ENCODE peak calls at places on chromosome 21, in six cellular contexts. M is tibial nerve, Y is endothelial cell of umbilical vein, R is heart left ventricle, G is body of pancreas, W is ovary. O is an unnamed sample.

GRCh38 chr21:29481641-29482040 is 182.9 kb downstream of the BACH1 start:
- DNase-seq in R (no peak), W (no peak), G (no peak), Y (no peak), M (no peak), O (no peak)

GRCh38 chr21:39087238-39087975 is 95.8 kb downstream of the PSMG1 start:
- DNase-seq in Y (no peak), R (peak; percentile 89), W (no peak), G (no peak), M (no peak), O (no peak)

GRCh38 chr21:17611414-17612022 is 1.2 kb downstream of the BTG3 start:
- DNase-seq in G (peak; percentile 85), W (peak; percentile 85), R (peak; percentile 80), Y (peak; percentile 93), M (peak; percentile 83), O (peak; percentile 81)

GRCh38 chr21:39681845-39682244 is 63.1 kb upstream of the IGSF5 start:
- DNase-seq in R (no peak), G (no peak), M (no peak), Y (no peak), W (no peak), O (no peak)

GRCh38 chr21:20004353-20004752 is 993.9 kb upstream of the NCAM2 start:
- DNase-seq in G (peak; percentile 40), Y (peak; percentile 89), W (no peak), R (no peak), M (no peak), O (no peak)

GRCh38 chr21:15627823-15628222 is 102.0 kb upstream of the USP25 start:
- DNase-seq in G (no peak), M (no peak), W (no peak), R (no peak), Y (no peak), O (no peak)

GRCh38 chr21:38850277-38850951 is 44.7 kb downstream of the ETS2 start:
- DNase-seq in W (no peak), G (no peak), Y (no peak), R (no peak), M (no peak), O (no peak)

GRCh38 chr21:34351786-34352241 is 12.0 kb upstream of the KCNE2 start:
- DNase-seq in R (peak; percentile 70), G (peak; percentile 66), Y (peak; percentile 39), M (peak; percentile 46), W (no peak), O (peak; percentile 26)

GRCh38 chr21:28773036-28773435 is 219.6 kb downstream of the LTN1 start:
- DNase-seq in R (no peak), M (no peak), Y (no peak), G (no peak), W (no peak), O (no peak)

GRCh38 chr21:34889287-34889536 is 159.9 kb downstream of the RUNX1 start:
- DNase-seq in G (peak; percentile 44), W (peak; percentile 73), R (peak; percentile 62), M (no peak), Y (peak; percentile 69), O (peak; percentile 39)

GRCh38 chr21:46424062-46424591 is 34.6 kb upstream of the DIP2A start:
- DNase-seq in Y (no peak), M (no peak), R (no peak), W (no peak), G (no peak), O (no peak)

GRCh38 chr21:34669149-34669879 is 520 bp downstream of the CLIC6 start:
- DNase-seq in W (peak; percentile 51), Y (no peak), M (no peak), G (no peak), R (no peak), O (no peak)

GRCh38 chr21:28805885-28806284 is 186.8 kb downstream of the LTN1 start:
- DNase-seq in W (peak; percentile 35), Y (no peak), M (peak; percentile 35), R (no peak), G (peak; percentile 15), O (no peak)

GRCh38 chr21:35257413-35257812 is 208.3 kb upstream of the RUNX1 start:
- DNase-seq in G (peak; percentile 66), W (no peak), R (peak; percentile 59), Y (peak; percentile 97), M (peak; percentile 51), O (peak; percentile 44)

GRCh38 chr21:14382486-14382834 is 486 bp downstream of the HSPA13 start:
- DNase-seq in G (no peak), W (no peak), Y (no peak), M (peak; percentile 22), R (no peak), O (no peak)

GRCh38 chr21:27269646-27270045 is 302.8 kb upstream of the ADAMTS5 start:
- DNase-seq in M (no peak), Y (peak; percentile 9), W (no peak), G (no peak), R (no peak), O (no peak)

GRCh38 chr21:38661296-38662223 is 144.2 kb upstream of the ETS2 start:
- DNase-seq in W (peak; percentile 47), G (no peak), R (peak; percentile 39), Y (peak; percentile 22), M (no peak), O (peak; percentile 10)

GRCh38 chr21:14114251-14114650 is 96.5 kb downstream of the LIPI start:
- DNase-seq in G (peak; percentile 17), Y (no peak), R (no peak), M (no peak), W (no peak), O (no peak)

DNA sequence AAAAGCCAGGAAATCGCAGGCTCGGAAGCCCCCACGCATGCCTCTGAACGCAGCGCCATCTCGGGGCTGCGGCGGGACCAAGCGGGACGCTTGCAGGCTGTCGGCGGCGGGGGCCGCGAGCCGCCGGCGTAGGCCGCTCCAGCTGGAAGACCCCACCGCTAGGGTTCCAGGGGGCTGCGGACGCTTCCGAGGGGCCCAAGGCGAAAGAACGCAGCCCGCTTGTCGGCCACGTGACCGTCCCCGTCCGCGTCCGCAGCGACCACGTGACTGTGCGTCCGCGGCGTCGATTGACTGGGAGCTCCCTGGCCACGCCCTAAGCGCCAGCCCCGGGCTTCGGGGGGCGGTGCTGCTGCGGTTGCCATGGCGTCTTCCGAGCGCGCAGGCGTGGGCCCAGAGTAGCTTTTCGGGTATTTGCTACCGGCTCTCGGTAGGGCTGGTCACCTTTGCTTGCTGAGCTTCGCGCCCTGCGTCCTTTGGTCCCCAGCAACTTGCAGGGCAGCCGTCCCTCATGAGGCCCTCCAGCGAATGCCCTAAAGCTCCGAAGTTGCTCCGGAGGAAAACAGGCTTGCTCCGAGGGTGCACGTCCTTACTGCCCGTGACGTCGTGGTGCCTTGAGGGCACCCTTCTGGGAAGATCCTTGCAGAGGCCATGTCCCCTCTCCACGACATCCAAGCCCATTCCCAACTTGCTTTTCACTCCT is 197.2 kb downstream of the DYRK1A start:
- DNase-seq in W (peak; percentile 94), R (peak; percentile 97), M (peak; percentile 81), G (peak; percentile 96), Y (peak; percentile 93), O (peak; percentile 93)
- TF ChIP-seq POLR2A in W (peak; percentile 57), R (peak; percentile 85), M (peak; percentile 50), G (peak; percentile 95), Y (peak; percentile 89), O (peak; percentile 68)

DNA sequence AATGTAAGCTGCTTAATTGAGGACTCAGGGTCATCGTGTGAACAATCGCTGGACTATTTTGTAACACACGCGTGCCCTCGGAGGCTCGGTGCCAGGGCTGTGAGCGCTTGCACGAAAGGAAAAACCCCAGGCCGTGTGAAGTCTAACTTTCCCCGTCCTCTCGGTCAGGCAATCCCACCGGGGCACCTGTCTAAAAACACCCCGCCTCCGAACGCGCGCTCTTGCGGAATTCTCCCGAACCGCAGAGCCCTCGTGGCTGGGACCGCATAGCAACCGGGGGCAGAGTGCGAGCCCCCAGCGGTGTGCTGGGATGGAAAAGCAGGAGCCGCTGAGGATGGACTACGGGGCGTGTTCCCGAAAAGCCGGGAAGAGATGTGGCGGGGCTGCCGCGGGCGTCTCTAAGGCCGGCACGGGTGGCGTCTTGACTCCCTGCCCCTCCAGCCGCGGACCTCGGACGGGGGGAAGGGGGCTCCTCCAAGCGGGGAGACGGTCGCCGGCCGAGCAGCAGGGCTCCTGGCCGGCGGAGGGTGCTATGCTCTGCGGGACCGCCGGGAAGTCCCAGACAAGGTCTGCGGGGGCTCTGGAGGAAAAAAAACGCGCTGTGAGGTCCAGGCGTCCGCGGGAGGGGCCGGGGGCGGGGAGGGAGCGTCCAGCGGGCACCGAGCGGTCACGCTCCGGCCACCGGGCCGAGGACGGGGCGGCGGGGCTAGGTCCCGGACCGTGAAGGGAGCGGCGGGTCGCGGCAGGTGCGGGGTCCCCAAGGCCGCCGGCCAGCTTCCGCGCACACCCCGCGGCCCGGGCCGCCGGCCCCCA is 936 bp downstream of the ZBTB21 start:
- DNase-seq in W (peak; percentile 76), M (peak; percentile 33), G (peak; percentile 60), Y (peak; percentile 69), R (peak; percentile 65), O (peak; percentile 27)
- H3K27ac ChIP-seq in W (peak overlapping the region; percentile 92), M (peak overlapping the region; percentile 97), G (peak overlapping the region; percentile 98), Y (peak overlapping the region; percentile 70), R (peak overlapping the region; percentile 99), O (peak overlapping the region; percentile 100)

GRCh38 chr21:9763306-9763705 is 758.1 kb upstream of the TPTE start:
- DNase-seq in Y (no peak), G (no peak), M (no peak), R (no peak), W (no peak), O (no peak)
- H3K27me3 ChIP-seq in Y (no peaks in the 10 kb centered on the region), G (no peaks in the 10 kb centered on the region), M (no peaks in the 10 kb centered on the region), R (no peaks in the 10 kb centered on the region), W (no peaks in the 10 kb centered on the region), O (no peaks in the 10 kb centered on the region)

GRCh38 chr21:25566645-25567044 is 40.6 kb downstream of the MRPL39 start:
- DNase-seq in M (no peak), Y (no peak), G (no peak), W (no peak), R (no peak), O (no peak)

GRCh38 chr21:25568230-25568629 is 39.1 kb downstream of the MRPL39 start:
- DNase-seq in W (peak; percentile 50), R (peak; percentile 63), M (no peak), G (peak; percentile 44), Y (peak; percentile 86), O (no peak)

GRCh38 chr21:25565272-25566199 is 41.7 kb downstream of the MRPL39 start:
- DNase-seq in R (no peak), G (no peak), M (no peak), W (no peak), Y (no peak), O (no peak)

GRCh38 chr21:25569084-25569483 is 38.2 kb downstream of the MRPL39 start:
- DNase-seq in W (no peak), R (no peak), M (no peak), Y (peak; percentile 11), G (no peak), O (no peak)

DNA sequence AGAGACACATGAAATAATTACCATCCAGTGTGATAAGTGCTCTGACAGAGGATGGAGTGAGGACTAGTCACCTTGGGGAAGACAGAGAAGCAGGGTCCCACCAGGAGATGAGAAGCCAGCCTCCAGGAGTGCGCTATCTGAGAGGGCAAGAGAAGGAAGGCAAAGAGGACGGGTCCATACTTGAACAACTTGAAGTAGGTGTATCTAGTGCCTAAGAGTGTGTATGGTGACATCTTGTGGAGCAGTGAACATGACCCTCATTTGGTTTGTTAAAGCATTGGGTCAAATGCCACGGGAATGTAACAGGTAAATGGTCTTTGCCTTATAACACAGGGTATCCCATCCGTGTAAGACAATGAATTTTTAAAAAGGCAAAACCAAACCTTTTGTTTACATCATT is 39.8 kb downstream of the MRPL39 start:
- DNase-seq in R (no peak), M (no peak), G (no peak), Y (peak; percentile 2), W (no peak), O (no peak)
- TF ChIP-seq POLR2A in R (no peak), M (no peak), G (no peak), Y (no peak), W (no peak), O (no peak)

GRCh38 chr21:44379991-44380865 is 26.8 kb downstream of the TRPM2 start:
- DNase-seq in Y (no peak), W (peak; percentile 30), M (no peak), G (no peak), R (no peak), O (no peak)
- H3K27ac ChIP-seq in Y (no peak overlapping the region), W (no peak overlapping the region), M (no peak overlapping the region), G (no peak overlapping the region), R (no peak overlapping the region), O (no peak overlapping the region)

O was measured in prostate gland.